ENCODE peak calls at places on chromosomes 11 and 22, in nine cellular contexts. One of them, this sample, is unnamed.

GRCh38 chr11:47551086-47551485 is 1.8 kb downstream of the CELF1 start:
- DNase-seq in H7: peak; percentile 47
- DNase-seq in pancreas: no peak
- DNase-seq in epithelial cell of proximal tubule: no peak
- DNase-seq in fibroblast of lung: peak; percentile 32
- DNase-seq in Peyer's patch: no peak
- DNase-seq in A549: peak; percentile 58
- DNase-seq in uterus: no peak
- DNase-seq in endothelial cell of umbilical vein: peak; percentile 21
- DNase-seq in this sample: no peak

GRCh38 chr11:9144828-9145227 is 53.4 kb upstream of the SCUBE2 start:
- DNase-seq in H7: no peak
- DNase-seq in pancreas: no peak
- DNase-seq in epithelial cell of proximal tubule: no peak
- DNase-seq in fibroblast of lung: peak; percentile 23
- DNase-seq in Peyer's patch: no peak
- DNase-seq in A549: no peak
- DNase-seq in uterus: no peak
- DNase-seq in endothelial cell of umbilical vein: no peak
- DNase-seq in this sample: no peak

GRCh38 chr11:62004473-62004872 is 37.0 kb upstream of the FTH1 start:
- DNase-seq in H7: no peak
- DNase-seq in pancreas: no peak
- DNase-seq in epithelial cell of proximal tubule: no peak
- DNase-seq in fibroblast of lung: peak; percentile 83
- DNase-seq in Peyer's patch: no peak
- DNase-seq in A549: no peak
- DNase-seq in uterus: no peak
- DNase-seq in endothelial cell of umbilical vein: peak; percentile 62
- DNase-seq in this sample: peak; percentile 44

GRCh38 chr22:44670220-44670983 is 31.6 kb upstream of the PRR5 start:
- DNase-seq in H7: peak; percentile 6
- DNase-seq in pancreas: no peak
- DNase-seq in epithelial cell of proximal tubule: no peak
- DNase-seq in fibroblast of lung: no peak
- DNase-seq in Peyer's patch: no peak
- DNase-seq in A549: no peak
- DNase-seq in uterus: no peak
- DNase-seq in endothelial cell of umbilical vein: no peak
- DNase-seq in this sample: no peak

GRCh38 chr11:111566324-111566723 is 25.8 kb downstream of the LAYN start:
- DNase-seq in H7: no peak
- DNase-seq in pancreas: no peak
- DNase-seq in epithelial cell of proximal tubule: no peak
- DNase-seq in fibroblast of lung: no peak
- DNase-seq in Peyer's patch: no peak
- DNase-seq in A549: no peak
- DNase-seq in uterus: no peak
- DNase-seq in endothelial cell of umbilical vein: no peak
- DNase-seq in this sample: no peak

GRCh38 chr11:87879118-87879517 is 296.1 kb downstream of the RAB38 start:
- DNase-seq in H7: no peak
- DNase-seq in pancreas: no peak
- DNase-seq in epithelial cell of proximal tubule: no peak
- DNase-seq in fibroblast of lung: no peak
- DNase-seq in Peyer's patch: no peak
- DNase-seq in A549: no peak
- DNase-seq in uterus: no peak
- DNase-seq in endothelial cell of umbilical vein: no peak
- DNase-seq in this sample: no peak

GRCh38 chr11:121105063-121105480 is 4.0 kb downstream of the TECTA start:
- DNase-seq in H7: no peak
- DNase-seq in pancreas: no peak
- DNase-seq in epithelial cell of proximal tubule: no peak
- DNase-seq in fibroblast of lung: no peak
- DNase-seq in Peyer's patch: no peak
- DNase-seq in A549: no peak
- DNase-seq in uterus: peak; percentile 55
- DNase-seq in endothelial cell of umbilical vein: peak; percentile 11
- DNase-seq in this sample: peak; percentile 89

GRCh38 chr11:44120169-44120568 is 24.7 kb downstream of the EXT2 start:
- DNase-seq in H7: peak; percentile 29
- DNase-seq in pancreas: no peak
- DNase-seq in epithelial cell of proximal tubule: no peak
- DNase-seq in fibroblast of lung: no peak
- DNase-seq in Peyer's patch: no peak
- DNase-seq in A549: peak; percentile 39
- DNase-seq in uterus: no peak
- DNase-seq in endothelial cell of umbilical vein: no peak
- DNase-seq in this sample: no peak

GRCh38 chr11:19933801-19934488 is 221.3 kb downstream of the NAV2 start:
- DNase-seq in H7: no peak
- DNase-seq in pancreas: no peak
- DNase-seq in epithelial cell of proximal tubule: no peak
- DNase-seq in fibroblast of lung: no peak
- DNase-seq in Peyer's patch: no peak
- DNase-seq in A549: no peak
- DNase-seq in uterus: no peak
- DNase-seq in endothelial cell of umbilical vein: no peak
- DNase-seq in this sample: no peak

GRCh38 chr11:19933132-19933735 is 220.6 kb downstream of the NAV2 start:
- DNase-seq in H7: no peak
- DNase-seq in pancreas: no peak
- DNase-seq in epithelial cell of proximal tubule: no peak
- DNase-seq in fibroblast of lung: no peak
- DNase-seq in Peyer's patch: no peak
- DNase-seq in A549: no peak
- DNase-seq in uterus: no peak
- DNase-seq in endothelial cell of umbilical vein: no peak
- DNase-seq in this sample: no peak

GRCh38 chr11:19931141-19931767 is 218.6 kb downstream of the NAV2 start:
- DNase-seq in H7: no peak
- DNase-seq in pancreas: no peak
- DNase-seq in epithelial cell of proximal tubule: no peak
- DNase-seq in fibroblast of lung: peak; percentile 45
- DNase-seq in Peyer's patch: no peak
- DNase-seq in A549: no peak
- DNase-seq in uterus: peak; percentile 67
- DNase-seq in endothelial cell of umbilical vein: no peak
- DNase-seq in this sample: no peak

GRCh38 chr11:19929655-19930054 is 217.0 kb downstream of the NAV2 start:
- DNase-seq in H7: no peak
- DNase-seq in pancreas: no peak
- DNase-seq in epithelial cell of proximal tubule: no peak
- DNase-seq in fibroblast of lung: peak; percentile 70
- DNase-seq in Peyer's patch: no peak
- DNase-seq in A549: no peak
- DNase-seq in uterus: no peak
- DNase-seq in endothelial cell of umbilical vein: peak; percentile 12
- DNase-seq in this sample: no peak

GRCh38 chr11:19931768-19932369 is 219.2 kb downstream of the NAV2 start:
- DNase-seq in H7: no peak
- DNase-seq in pancreas: no peak
- DNase-seq in epithelial cell of proximal tubule: no peak
- DNase-seq in fibroblast of lung: no peak
- DNase-seq in Peyer's patch: no peak
- DNase-seq in A549: no peak
- DNase-seq in uterus: no peak
- DNase-seq in endothelial cell of umbilical vein: no peak
- DNase-seq in this sample: no peak
- H3K4me3 ChIP-seq in H7: no peak overlapping the region
- H3K4me3 ChIP-seq in pancreas: no peak overlapping the region
- H3K4me3 ChIP-seq in epithelial cell of proximal tubule: no peak overlapping the region
- H3K4me3 ChIP-seq in fibroblast of lung: peak overlapping the region; percentile 30
- H3K4me3 ChIP-seq in Peyer's patch: no peak overlapping the region
- H3K4me3 ChIP-seq in A549: no peak overlapping the region
- H3K4me3 ChIP-seq in uterus: no peak overlapping the region
- H3K4me3 ChIP-seq in endothelial cell of umbilical vein: no peak overlapping the region
- H3K4me3 ChIP-seq in this sample: no peak overlapping the region

GRCh38 chr11:72243173-72243566 is 806 bp downstream of the PHOX2A start:
- DNase-seq in H7: peak; percentile 64
- DNase-seq in pancreas: peak; percentile 33
- DNase-seq in epithelial cell of proximal tubule: no peak
- DNase-seq in fibroblast of lung: no peak
- DNase-seq in Peyer's patch: no peak
- DNase-seq in A549: no peak
- DNase-seq in uterus: no peak
- DNase-seq in endothelial cell of umbilical vein: no peak
- DNase-seq in this sample: no peak

GRCh38 chr11:72245232-72245816 is 1.3 kb upstream of the PHOX2A start:
- DNase-seq in H7: peak; percentile 46
- DNase-seq in pancreas: peak; percentile 32
- DNase-seq in epithelial cell of proximal tubule: no peak
- DNase-seq in fibroblast of lung: no peak
- DNase-seq in Peyer's patch: no peak
- DNase-seq in A549: no peak
- DNase-seq in uterus: no peak
- DNase-seq in endothelial cell of umbilical vein: no peak
- DNase-seq in this sample: no peak

GRCh38 chr11:72242141-72242540 is 1.8 kb downstream of the PHOX2A start:
- DNase-seq in H7: peak; percentile 15
- DNase-seq in pancreas: no peak
- DNase-seq in epithelial cell of proximal tubule: no peak
- DNase-seq in fibroblast of lung: no peak
- DNase-seq in Peyer's patch: no peak
- DNase-seq in A549: no peak
- DNase-seq in uterus: no peak
- DNase-seq in endothelial cell of umbilical vein: no peak
- DNase-seq in this sample: no peak

GRCh38 chr11:72243567-72244316 is at the start of gene PHOX2A:
- DNase-seq in H7: no peak
- DNase-seq in pancreas: peak; percentile 58
- DNase-seq in epithelial cell of proximal tubule: no peak
- DNase-seq in fibroblast of lung: no peak
- DNase-seq in Peyer's patch: no peak
- DNase-seq in A549: no peak
- DNase-seq in uterus: no peak
- DNase-seq in endothelial cell of umbilical vein: no peak
- DNase-seq in this sample: no peak

DNA sequence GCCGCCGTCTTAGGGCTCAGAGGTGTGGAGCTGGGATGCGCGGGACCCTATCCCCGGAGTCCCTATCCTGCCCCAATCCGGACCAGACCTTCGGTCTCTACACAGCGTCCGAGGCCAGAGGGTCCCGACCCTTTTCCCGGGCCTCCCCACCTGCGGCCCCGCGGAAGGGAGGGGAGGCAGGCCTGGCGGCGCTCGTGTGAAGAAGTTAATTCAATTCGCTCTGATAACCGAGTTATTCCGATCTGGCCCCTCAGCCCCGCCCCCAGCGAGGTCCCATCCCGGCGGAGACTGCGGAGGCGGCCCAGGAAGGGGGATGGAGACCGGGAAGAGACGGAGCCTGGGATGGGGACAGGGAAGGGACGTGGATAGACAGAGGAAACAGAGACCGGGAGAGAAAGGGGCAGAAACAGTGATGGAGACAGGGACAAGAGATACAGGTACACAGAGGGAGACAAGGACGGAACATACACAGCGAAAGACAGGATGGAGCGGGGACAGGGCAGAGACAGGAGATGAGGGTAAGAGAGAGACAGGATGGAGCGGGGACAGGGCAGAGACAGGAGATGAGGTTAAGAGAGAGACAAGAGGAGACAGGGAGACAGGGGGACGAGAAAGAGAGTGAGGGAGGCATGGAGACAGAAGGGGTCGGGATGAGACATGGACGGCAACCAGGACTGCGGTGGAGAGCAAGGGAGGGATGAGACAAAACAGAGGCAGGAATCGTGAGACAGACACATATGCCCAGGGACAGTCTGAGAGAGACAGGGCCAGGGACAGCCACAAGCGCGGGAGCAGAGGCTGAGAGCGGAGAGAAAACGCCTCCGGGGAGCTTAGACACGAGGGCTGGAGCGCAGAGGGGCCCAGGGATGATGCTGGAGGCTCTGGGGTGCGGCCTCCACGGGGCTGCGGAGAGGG is 598 bp upstream of the PHOX2A start:
- DNase-seq in H7: peak; percentile 94
- DNase-seq in pancreas: peak; percentile 59
- DNase-seq in epithelial cell of proximal tubule: no peak
- DNase-seq in fibroblast of lung: no peak
- DNase-seq in Peyer's patch: no peak
- DNase-seq in A549: no peak
- DNase-seq in uterus: no peak
- DNase-seq in endothelial cell of umbilical vein: no peak
- DNase-seq in this sample: no peak
- H3K4me3 ChIP-seq in H7: peak overlapping the region; percentile 61
- H3K4me3 ChIP-seq in pancreas: no peak overlapping the region
- H3K4me3 ChIP-seq in epithelial cell of proximal tubule: no peak overlapping the region
- H3K4me3 ChIP-seq in fibroblast of lung: no peak overlapping the region
- H3K4me3 ChIP-seq in Peyer's patch: peak overlapping the region; percentile 22
- H3K4me3 ChIP-seq in A549: no peak overlapping the region
- H3K4me3 ChIP-seq in uterus: no peak overlapping the region
- H3K4me3 ChIP-seq in endothelial cell of umbilical vein: no peak overlapping the region
- H3K4me3 ChIP-seq in this sample: peak overlapping the region; percentile 29

DNA sequence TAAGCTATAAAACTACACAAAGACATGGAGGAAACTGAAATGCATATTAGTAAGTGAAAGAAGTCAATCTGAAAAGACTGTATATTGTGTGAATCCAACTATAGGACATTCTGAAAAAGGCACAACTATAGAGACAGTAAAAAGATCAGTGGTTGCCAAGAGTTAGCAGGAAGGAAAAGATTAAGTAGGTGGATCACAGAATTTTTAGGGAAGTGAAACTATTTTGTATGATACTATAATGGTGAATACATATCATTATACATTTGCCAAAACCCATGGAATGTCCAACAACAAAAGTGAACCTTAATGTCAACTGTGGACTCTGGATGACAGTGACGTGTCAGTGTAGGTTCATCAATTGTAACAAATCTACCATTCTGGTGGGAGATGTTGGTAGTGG is 443.1 kb downstream of the INSC start:
- DNase-seq in H7: no peak
- DNase-seq in pancreas: no peak
- DNase-seq in epithelial cell of proximal tubule: no peak
- DNase-seq in fibroblast of lung: no peak
- DNase-seq in Peyer's patch: no peak
- DNase-seq in A549: no peak
- DNase-seq in uterus: no peak
- DNase-seq in endothelial cell of umbilical vein: no peak
- DNase-seq in this sample: no peak
- H3K4me3 ChIP-seq in H7: no peak overlapping the region
- H3K4me3 ChIP-seq in pancreas: no peak overlapping the region
- H3K4me3 ChIP-seq in epithelial cell of proximal tubule: no peak overlapping the region
- H3K4me3 ChIP-seq in fibroblast of lung: no peak overlapping the region
- H3K4me3 ChIP-seq in Peyer's patch: no peak overlapping the region
- H3K4me3 ChIP-seq in A549: no peak overlapping the region
- H3K4me3 ChIP-seq in uterus: no peak overlapping the region
- H3K4me3 ChIP-seq in endothelial cell of umbilical vein: no peak overlapping the region
- H3K4me3 ChIP-seq in this sample: no peak overlapping the region

GRCh38 chr11:1759851-1760220 is 3.9 kb downstream of the CTSD start:
- DNase-seq in H7: no peak
- DNase-seq in pancreas: no peak
- DNase-seq in epithelial cell of proximal tubule: no peak
- DNase-seq in fibroblast of lung: no peak
- DNase-seq in Peyer's patch: no peak
- DNase-seq in A549: no peak
- DNase-seq in uterus: no peak
- DNase-seq in endothelial cell of umbilical vein: no peak
- DNase-seq in this sample: no peak

GRCh38 chr11:1759151-1759850 is 4.4 kb downstream of the CTSD start:
- DNase-seq in H7: peak; percentile 49
- DNase-seq in pancreas: peak; percentile 51
- DNase-seq in epithelial cell of proximal tubule: no peak
- DNase-seq in fibroblast of lung: no peak
- DNase-seq in Peyer's patch: no peak
- DNase-seq in A549: no peak
- DNase-seq in uterus: no peak
- DNase-seq in endothelial cell of umbilical vein: no peak
- DNase-seq in this sample: no peak

GRCh38 chr11:1756791-1757771 is 6.6 kb downstream of the CTSD start:
- DNase-seq in H7: peak; percentile 70
- DNase-seq in pancreas: peak; percentile 54
- DNase-seq in epithelial cell of proximal tubule: no peak
- DNase-seq in fibroblast of lung: no peak
- DNase-seq in Peyer's patch: no peak
- DNase-seq in A549: no peak
- DNase-seq in uterus: no peak
- DNase-seq in endothelial cell of umbilical vein: no peak
- DNase-seq in this sample: no peak

GRCh38 chr11:1758611-1759150 is 5.0 kb downstream of the CTSD start:
- DNase-seq in H7: peak; percentile 49
- DNase-seq in pancreas: no peak
- DNase-seq in epithelial cell of proximal tubule: no peak
- DNase-seq in fibroblast of lung: no peak
- DNase-seq in Peyer's patch: no peak
- DNase-seq in A549: no peak
- DNase-seq in uterus: no peak
- DNase-seq in endothelial cell of umbilical vein: no peak
- DNase-seq in this sample: no peak

GRCh38 chr11:1757861-1758610 is 5.7 kb downstream of the CTSD start:
- DNase-seq in H7: peak; percentile 51
- DNase-seq in pancreas: peak; percentile 49
- DNase-seq in epithelial cell of proximal tubule: no peak
- DNase-seq in fibroblast of lung: no peak
- DNase-seq in Peyer's patch: peak; percentile 83
- DNase-seq in A549: no peak
- DNase-seq in uterus: no peak
- DNase-seq in endothelial cell of umbilical vein: no peak
- DNase-seq in this sample: no peak
- H3K4me3 ChIP-seq in H7: no peak overlapping the region
- H3K4me3 ChIP-seq in pancreas: no peak overlapping the region
- H3K4me3 ChIP-seq in epithelial cell of proximal tubule: no peak overlapping the region
- H3K4me3 ChIP-seq in fibroblast of lung: no peak overlapping the region
- H3K4me3 ChIP-seq in Peyer's patch: peak overlapping the region; percentile 25
- H3K4me3 ChIP-seq in A549: no peak overlapping the region
- H3K4me3 ChIP-seq in uterus: no peak overlapping the region
- H3K4me3 ChIP-seq in endothelial cell of umbilical vein: no peak overlapping the region
- H3K4me3 ChIP-seq in this sample: no peak overlapping the region

This sample was measured in testis.